ENCODE peak calls at places on chromosome 7, in seven cellular contexts. W is lower lobe of right lung, Y is MCF 10A, C is HFFc6, P is AG09319, V is progenitor cell of endocrine pancreas, Z is lung. K is an unnamed sample.

GRCh38 chr7:22597845-22598244 is 97.9 kb upstream of the STEAP1B start:
- DNase-seq in W (no peak), Y (peak; percentile 84), C (peak; percentile 83), P (no peak), V (no peak), Z (no peak), K (no peak)

GRCh38 chr7:132508724-132509348 is 67.4 kb downstream of the PLXNA4 start:
- DNase-seq in W (no peak), Y (no peak), C (no peak), P (no peak), V (no peak), Z (no peak), K (no peak)

GRCh38 chr7:35714862-35715261 is 19.9 kb upstream of the HERPUD2 start:
- DNase-seq in W (no peak), Y (no peak), C (no peak), P (no peak), V (no peak), Z (no peak), K (no peak)

GRCh38 chr7:90720970-90721768 is 125.0 kb downstream of the CDK14 start:
- DNase-seq in W (no peak), Y (peak; percentile 48), C (peak; percentile 52), P (peak; percentile 40), V (no peak), Z (no peak), K (no peak)

GRCh38 chr7:81186691-81187090 is 267.8 kb upstream of the SEMA3C start:
- DNase-seq in W (no peak), Y (no peak), C (no peak), P (no peak), V (no peak), Z (no peak), K (no peak)

GRCh38 chr7:66443946-66444345 is 184.7 kb upstream of the KCTD7 start:
- DNase-seq in W (no peak), Y (no peak), C (no peak), P (no peak), V (no peak), Z (no peak), K (no peak)

GRCh38 chr7:36967387-36967786 is 243.1 kb upstream of the AOAH start:
- DNase-seq in W (no peak), Y (peak; percentile 73), C (peak; percentile 57), P (peak; percentile 22), V (peak; percentile 30), Z (peak; percentile 58), K (peak; percentile 49)

GRCh38 chr7:17580141-17580540 is 281.7 kb downstream of the AHR start:
- DNase-seq in W (no peak), Y (peak; percentile 70), C (peak; percentile 74), P (no peak), V (no peak), Z (no peak), K (no peak)

GRCh38 chr7:133053321-133053891 is 28.5 kb downstream of the CHCHD3 start:
- DNase-seq in W (no peak), Y (peak; percentile 72), C (peak; percentile 96), P (peak; percentile 60), V (no peak), Z (no peak), K (no peak)

GRCh38 chr7:80216996-80217842 is 82.6 kb downstream of the GNAI1 start:
- DNase-seq in W (no peak), Y (no peak), C (no peak), P (no peak), V (no peak), Z (no peak), K (no peak)

GRCh38 chr7:82595176-82595575 is 151.6 kb upstream of the CACNA2D1 start:
- DNase-seq in W (no peak), Y (no peak), C (no peak), P (no peak), V (no peak), Z (no peak), K (no peak)

GRCh38 chr7:64795176-64795575 is 948 bp downstream of the ZNF138 start:
- DNase-seq in W (no peak), Y (no peak), C (no peak), P (no peak), V (no peak), Z (no peak), K (no peak)

GRCh38 chr7:48170506-48170905 is 752 bp upstream of the ABCA13 start:
- DNase-seq in W (no peak), Y (no peak), C (no peak), P (no peak), V (no peak), Z (no peak), K (no peak)

GRCh38 chr7:16465469-16466086 is at the start of gene SOSTDC1:
- DNase-seq in W (no peak), Y (no peak), C (no peak), P (no peak), V (no peak), Z (no peak), K (no peak)

GRCh38 chr7:958221-959200 is 4.0 kb upstream of the ADAP1 start:
- DNase-seq in W (peak; percentile 32), Y (no peak), C (no peak), P (no peak), V (no peak), Z (no peak), K (no peak)
- TF ChIP-seq CTCF in W (no peak), Y (no peak), C (no peak), P (no peak), V (peak; percentile 19), Z (no peak), K (no peak)

GRCh38 chr7:155701972-155702544 is 57.6 kb downstream of the RBM33 start:
- DNase-seq in W (no peak), Y (no peak), C (peak; percentile 4), P (no peak), V (no peak), Z (no peak), K (no peak)
- TF ChIP-seq CTCF in W (no peak), Y (no peak), C (peak; percentile 45), P (no peak), V (no peak), Z (no peak), K (no peak)

GRCh38 chr7:1883834-1884582 is 213.9 kb downstream of the ELFN1 start:
- DNase-seq in W (no peak), Y (no peak), C (no peak), P (no peak), V (no peak), Z (no peak), K (no peak)
- TF ChIP-seq CTCF in W (no peak), Y (no peak), C (peak; percentile 58), P (no peak), V (no peak), Z (no peak), K (no peak)

GRCh38 chr7:151411551-151411950 is 1.7 kb upstream of the WDR86 start:
- DNase-seq in W (no peak), Y (no peak), C (no peak), P (no peak), V (no peak), Z (no peak), K (no peak)
- TF ChIP-seq CTCF in W (no peak), Y (no peak), C (no peak), P (no peak), V (peak; percentile 20), Z (no peak), K (no peak)

DNA sequence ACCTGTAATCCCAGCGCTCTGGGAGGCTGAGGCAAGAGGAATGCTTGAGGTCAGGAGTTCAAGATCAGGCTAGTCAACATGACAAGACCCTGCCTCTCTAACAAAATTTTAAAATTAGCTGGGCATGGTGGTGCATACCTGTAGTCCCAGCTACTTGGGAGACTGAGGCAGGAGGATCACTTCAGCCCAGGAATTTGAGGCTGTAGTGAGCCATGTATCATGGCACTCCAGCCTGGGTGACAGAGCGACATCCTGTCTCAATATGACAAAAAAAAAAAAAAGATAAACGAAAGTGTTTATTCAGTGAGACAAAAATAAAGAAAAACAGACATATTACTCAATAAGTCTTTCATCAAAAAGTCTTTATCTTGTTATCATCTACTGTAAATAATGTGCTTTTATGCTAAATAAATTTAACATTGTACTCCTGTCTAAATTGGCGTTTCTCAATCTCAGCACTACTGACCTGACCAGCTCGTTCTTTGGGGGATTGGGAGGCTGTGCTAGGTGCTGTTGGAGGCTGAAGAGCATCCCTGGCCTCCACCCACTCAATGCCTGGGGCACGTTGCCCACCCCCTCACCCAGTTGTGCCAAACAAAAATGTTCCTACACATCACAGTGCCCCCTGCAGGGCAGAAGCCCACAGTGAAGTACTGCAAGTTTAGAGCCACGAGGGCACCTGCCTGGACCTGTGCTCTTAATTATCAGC is 57.7 kb downstream of the NCAPG2 start:
- DNase-seq in W (no peak), Y (peak; percentile 43), C (no peak), P (no peak), V (no peak), Z (no peak), K (peak; percentile 16)
- TF ChIP-seq CTCF in W (peak; percentile 49), Y (peak; percentile 32), C (peak; percentile 71), P (peak; percentile 27), V (peak; percentile 42), Z (no peak), K (peak; percentile 56)

DNA sequence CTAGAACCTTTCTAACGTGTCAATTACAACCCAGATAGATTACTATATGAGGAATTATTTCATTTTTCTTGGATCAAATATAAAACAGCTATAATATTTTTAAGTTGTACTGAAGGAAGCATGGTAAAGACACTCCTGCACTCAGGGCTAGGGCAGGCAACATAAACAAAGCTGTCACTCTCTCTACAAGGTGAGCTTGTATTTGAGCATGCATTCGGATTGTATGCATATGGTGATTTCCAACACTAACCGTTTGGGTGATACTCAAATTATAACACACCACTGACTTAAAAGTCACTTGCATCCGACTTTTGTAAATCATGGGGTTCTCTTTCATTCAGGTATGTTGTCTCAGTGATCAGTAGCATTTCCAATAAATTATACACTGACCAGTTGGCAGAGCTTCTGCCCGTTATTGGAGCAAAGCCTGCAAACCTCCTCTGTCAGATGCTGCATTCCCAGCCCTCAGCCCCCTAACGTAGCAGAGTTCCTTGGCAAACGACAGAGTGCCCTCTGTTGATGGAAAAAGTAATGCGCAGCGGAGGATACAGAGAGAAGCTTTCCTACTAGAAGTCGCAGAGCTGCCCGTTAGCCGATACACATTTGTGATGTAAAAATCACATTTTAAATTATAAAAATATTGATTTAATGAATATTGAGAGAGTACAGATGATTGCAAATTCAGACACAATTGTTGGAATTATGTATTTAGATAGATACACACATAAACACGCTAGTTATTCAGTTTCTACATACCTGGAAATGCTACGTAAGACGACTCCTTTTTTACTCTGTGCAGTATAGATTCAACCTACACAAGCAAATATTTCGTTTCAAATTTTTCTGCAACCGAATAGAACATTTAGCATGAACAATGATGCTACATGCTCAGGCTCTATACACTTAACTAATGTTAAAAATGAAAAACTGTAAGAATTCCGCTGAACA is 173.9 kb upstream of the SP4 start:
- DNase-seq in W (no peak), Y (peak; percentile 69), C (peak; percentile 19), P (no peak), V (peak; percentile 46), Z (peak; percentile 31), K (peak; percentile 82)
- TF ChIP-seq CTCF in W (peak; percentile 54), Y (peak; percentile 58), C (peak; percentile 70), P (peak; percentile 41), V (peak; percentile 80), Z (peak; percentile 17), K (peak; percentile 80)

GRCh38 chr7:24756545-24756988 is 697 bp downstream of the GSDME start:
- DNase-seq in W (no peak), Y (no peak), C (peak; percentile 24), P (no peak), V (no peak), Z (no peak), K (no peak)
- TF ChIP-seq CTCF in W (no peak), Y (no peak), C (no peak), P (no peak), V (no peak), Z (no peak), K (no peak)

K was measured in neural crest cell.